ENCODE peak calls at places on chromosomes 11 and 22, in seven cellular contexts. One of them, this sample, is unnamed.

GRCh38 chr11:43021466-43021865 is 290.3 kb upstream of the API5 start:
- DNase-seq in trophoblast cell: no peak
- DNase-seq in neuronal stem cell: no peak
- DNase-seq in mesendoderm: peak; percentile 50
- DNase-seq in IMR-90: no peak
- DNase-seq in H9: peak; percentile 31
- DNase-seq in H1: no peak
- DNase-seq in this sample: no peak

GRCh38 chr11:18471995-18472394 is 16.3 kb downstream of the LDHAL6A start:
- DNase-seq in trophoblast cell: no peak
- DNase-seq in H1: no peak
- DNase-seq in neuronal stem cell: no peak
- DNase-seq in IMR-90: no peak
- DNase-seq in H9: no peak
- DNase-seq in mesendoderm: no peak
- DNase-seq in this sample: no peak

GRCh38 chr22:23909258-23909898 is 15.2 kb downstream of the MIF start:
- DNase-seq in trophoblast cell: no peak
- DNase-seq in mesendoderm: no peak
- DNase-seq in neuronal stem cell: no peak
- DNase-seq in H9: no peak
- DNase-seq in IMR-90: peak; percentile 44
- DNase-seq in H1: no peak
- DNase-seq in this sample: peak; percentile 21

GRCh38 chr11:64729851-64730382 is 6.9 kb upstream of the NRXN2 start:
- DNase-seq in H9: peak; percentile 96
- DNase-seq in mesendoderm: peak; percentile 92
- DNase-seq in IMR-90: no peak
- DNase-seq in neuronal stem cell: no peak
- DNase-seq in trophoblast cell: no peak
- DNase-seq in H1: no peak
- DNase-seq in this sample: peak; percentile 18

GRCh38 chr11:68263444-68264035 is 8.2 kb downstream of the C11orf24 start:
- DNase-seq in IMR-90: no peak
- DNase-seq in neuronal stem cell: no peak
- DNase-seq in H9: peak; percentile 6
- DNase-seq in H1: no peak
- DNase-seq in trophoblast cell: no peak
- DNase-seq in mesendoderm: no peak
- DNase-seq in this sample: no peak

GRCh38 chr11:30873924-30874323 is 287.8 kb upstream of the MPPED2 start:
- DNase-seq in neuronal stem cell: no peak
- DNase-seq in mesendoderm: no peak
- DNase-seq in H1: no peak
- DNase-seq in trophoblast cell: no peak
- DNase-seq in H9: no peak
- DNase-seq in IMR-90: no peak
- DNase-seq in this sample: no peak

GRCh38 chr11:73384127-73384441 is 7.9 kb downstream of the RELT start:
- DNase-seq in H9: no peak
- DNase-seq in neuronal stem cell: no peak
- DNase-seq in H1: no peak
- DNase-seq in IMR-90: no peak
- DNase-seq in mesendoderm: no peak
- DNase-seq in trophoblast cell: no peak
- DNase-seq in this sample: no peak

GRCh38 chr11:24295360-24295759 is 201.5 kb upstream of the LUZP2 start:
- DNase-seq in IMR-90: peak; percentile 5
- DNase-seq in H1: no peak
- DNase-seq in trophoblast cell: no peak
- DNase-seq in neuronal stem cell: no peak
- DNase-seq in H9: no peak
- DNase-seq in mesendoderm: no peak
- DNase-seq in this sample: peak; percentile 66

GRCh38 chr22:31173386-31174145 is 13.6 kb downstream of the RNF185 start:
- DNase-seq in H1: no peak
- DNase-seq in neuronal stem cell: no peak
- DNase-seq in trophoblast cell: peak; percentile 51
- DNase-seq in H9: no peak
- DNase-seq in IMR-90: peak; percentile 95
- DNase-seq in mesendoderm: peak; percentile 4
- DNase-seq in this sample: peak; percentile 94

GRCh38 chr11:2099523-2100316 is 39.5 kb downstream of the IGF2 start:
- DNase-seq in H1: no peak
- DNase-seq in IMR-90: no peak
- DNase-seq in trophoblast cell: no peak
- DNase-seq in neuronal stem cell: no peak
- DNase-seq in mesendoderm: no peak
- DNase-seq in H9: peak; percentile 38
- DNase-seq in this sample: no peak

GRCh38 chr11:122747358-122747757 is 90.9 kb upstream of the CRTAM start:
- DNase-seq in IMR-90: peak; percentile 77
- DNase-seq in H1: no peak
- DNase-seq in neuronal stem cell: no peak
- DNase-seq in trophoblast cell: no peak
- DNase-seq in H9: no peak
- DNase-seq in mesendoderm: no peak
- DNase-seq in this sample: peak; percentile 47

GRCh38 chr11:115481528-115481927 is 22.7 kb downstream of the CADM1 start:
- DNase-seq in H1: no peak
- DNase-seq in IMR-90: no peak
- DNase-seq in trophoblast cell: no peak
- DNase-seq in H9: no peak
- DNase-seq in mesendoderm: no peak
- DNase-seq in neuronal stem cell: no peak
- DNase-seq in this sample: no peak

GRCh38 chr22:49599039-49599438 is 228.6 kb downstream of the BRD1 start:
- DNase-seq in mesendoderm: no peak
- DNase-seq in H9: no peak
- DNase-seq in neuronal stem cell: no peak
- DNase-seq in trophoblast cell: no peak
- DNase-seq in H1: no peak
- DNase-seq in IMR-90: no peak
- DNase-seq in this sample: no peak

GRCh38 chr11:92253945-92254344 is 29.3 kb downstream of the FAT3 start:
- DNase-seq in H1: no peak
- DNase-seq in IMR-90: no peak
- DNase-seq in trophoblast cell: no peak
- DNase-seq in neuronal stem cell: no peak
- DNase-seq in H9: no peak
- DNase-seq in mesendoderm: peak; percentile 60
- DNase-seq in this sample: no peak

GRCh38 chr11:69836401-69836800 is 17.2 kb upstream of the FGF3 start:
- DNase-seq in IMR-90: no peak
- DNase-seq in trophoblast cell: no peak
- DNase-seq in mesendoderm: no peak
- DNase-seq in H1: no peak
- DNase-seq in H9: no peak
- DNase-seq in neuronal stem cell: no peak
- DNase-seq in this sample: no peak

GRCh38 chr11:45773271-45774022 is 31.5 kb upstream of the SLC35C1 start:
- DNase-seq in mesendoderm: no peak
- DNase-seq in trophoblast cell: no peak
- DNase-seq in H1: no peak
- DNase-seq in neuronal stem cell: no peak
- DNase-seq in IMR-90: no peak
- DNase-seq in H9: no peak
- DNase-seq in this sample: no peak

GRCh38 chr11:62138630-62139425 is 15.0 kb downstream of the INCENP start:
- DNase-seq in neuronal stem cell: no peak
- DNase-seq in trophoblast cell: no peak
- DNase-seq in IMR-90: no peak
- DNase-seq in H1: no peak
- DNase-seq in H9: peak; percentile 22
- DNase-seq in mesendoderm: no peak
- DNase-seq in this sample: no peak
- H3K23ac ChIP-seq in neuronal stem cell: peak overlapping the region; percentile 21
- H3K23ac ChIP-seq in trophoblast cell: no peak overlapping the region
- H3K23ac ChIP-seq in IMR-90: no peak overlapping the region
- H3K23ac ChIP-seq in H1: no peak overlapping the region
- H3K23ac ChIP-seq in H9: no peak overlapping the region
- H3K23ac ChIP-seq in mesendoderm: no peak overlapping the region
- H3K23ac ChIP-seq in this sample: no peak overlapping the region

DNA sequence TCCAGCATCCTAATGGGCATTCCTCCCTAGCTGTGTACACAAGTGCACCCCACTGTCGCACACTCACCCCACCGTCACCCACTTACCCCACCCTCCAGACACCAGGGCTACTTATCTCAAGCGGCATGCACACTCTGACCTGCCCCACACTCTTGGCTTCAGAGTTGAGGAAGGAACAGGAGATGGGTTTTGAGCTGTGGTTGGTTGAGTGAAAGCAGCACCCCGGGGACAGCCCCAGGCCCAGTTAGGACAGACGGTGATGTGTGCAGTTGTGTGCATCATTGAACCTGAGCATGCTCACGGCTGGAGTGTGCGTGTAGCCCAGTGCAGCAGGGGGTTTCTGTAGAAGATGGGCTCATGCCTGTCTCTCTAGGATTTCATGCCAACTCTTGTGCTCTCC is 32.5 kb downstream of the AHNAK start:
- DNase-seq in H1: no peak
- DNase-seq in mesendoderm: no peak
- DNase-seq in trophoblast cell: peak; percentile 19
- DNase-seq in H9: no peak
- DNase-seq in neuronal stem cell: no peak
- DNase-seq in IMR-90: no peak
- DNase-seq in this sample: no peak
- H2BK120ac ChIP-seq in H1: no peak overlapping the region
- H2BK120ac ChIP-seq in mesendoderm: no peak overlapping the region
- H2BK120ac ChIP-seq in trophoblast cell: no peak overlapping the region
- H2BK120ac ChIP-seq in H9: no peak overlapping the region
- H2BK120ac ChIP-seq in neuronal stem cell: no peak overlapping the region
- H2BK120ac ChIP-seq in IMR-90: no peak overlapping the region
- H2BK120ac ChIP-seq in this sample: no peak overlapping the region

DNA sequence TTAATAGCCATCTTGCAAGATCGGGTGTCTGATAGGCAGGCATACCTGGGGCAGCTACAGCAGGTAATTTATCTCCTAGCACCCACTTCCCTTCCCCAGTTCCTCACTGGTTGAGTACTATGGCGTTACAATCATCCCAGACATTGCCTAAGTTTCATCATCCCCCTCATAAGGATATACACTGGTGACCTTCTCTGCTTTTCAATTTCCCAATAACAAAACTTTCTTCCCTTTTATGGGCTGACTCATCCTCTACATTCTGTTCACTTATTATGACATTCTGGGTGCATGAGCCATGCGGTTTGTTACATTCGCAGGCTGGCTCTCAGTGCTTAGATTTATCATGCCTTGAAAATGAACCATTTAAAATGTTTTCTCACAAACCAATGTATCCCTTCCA is 5.0 kb upstream of the MRPL11 start:
- DNase-seq in H9: no peak
- DNase-seq in mesendoderm: no peak
- DNase-seq in neuronal stem cell: no peak
- DNase-seq in trophoblast cell: no peak
- DNase-seq in H1: no peak
- DNase-seq in IMR-90: peak; percentile 92
- DNase-seq in this sample: peak; percentile 74
- H3K23ac ChIP-seq in H9: no peak overlapping the region
- H3K23ac ChIP-seq in mesendoderm: no peak overlapping the region
- H3K23ac ChIP-seq in neuronal stem cell: no peak overlapping the region
- H3K23ac ChIP-seq in trophoblast cell: no peak overlapping the region
- H3K23ac ChIP-seq in H1: no peak overlapping the region
- H3K23ac ChIP-seq in IMR-90: no peak overlapping the region
- H3K23ac ChIP-seq in this sample: no peak overlapping the region

GRCh38 chr11:58781345-58781744 is 49.6 kb upstream of the GLYAT start:
- DNase-seq in IMR-90: no peak
- DNase-seq in H9: no peak
- DNase-seq in mesendoderm: no peak
- DNase-seq in neuronal stem cell: no peak
- DNase-seq in trophoblast cell: no peak
- DNase-seq in H1: no peak
- DNase-seq in this sample: no peak
- H2BK120ac ChIP-seq in IMR-90: no peak overlapping the region
- H2BK120ac ChIP-seq in H9: no peak overlapping the region
- H2BK120ac ChIP-seq in mesendoderm: no peak overlapping the region
- H2BK120ac ChIP-seq in neuronal stem cell: no peak overlapping the region
- H2BK120ac ChIP-seq in trophoblast cell: no peak overlapping the region
- H2BK120ac ChIP-seq in H1: no peak overlapping the region
- H2BK120ac ChIP-seq in this sample: no peak overlapping the region

This sample was measured in mesenchymal stem cell.